ENCODE peak calls at places on chromosome 10, in nine cellular contexts. One of them, this sample, is unnamed.

GRCh38 chr10:100518761-100519241 is 860 bp downstream of the SEC31B start:
- DNase-seq in BE2C: peak; percentile 74
- DNase-seq in osteoblast: peak; percentile 82
- DNase-seq in heart right ventricle: no peak
- DNase-seq in lung: peak; percentile 63
- DNase-seq in lower lobe of right lung: peak; percentile 50
- DNase-seq in thyroid gland: peak; percentile 66
- DNase-seq in neuronal stem cell: peak; percentile 58
- DNase-seq in spleen: no peak
- DNase-seq in this sample: peak; percentile 73

GRCh38 chr10:32995751-32996150 is 37.7 kb upstream of the ITGB1 start:
- DNase-seq in lung: no peak
- DNase-seq in spleen: no peak
- DNase-seq in osteoblast: no peak
- DNase-seq in neuronal stem cell: no peak
- DNase-seq in thyroid gland: no peak
- DNase-seq in BE2C: no peak
- DNase-seq in lower lobe of right lung: no peak
- DNase-seq in heart right ventricle: no peak
- DNase-seq in this sample: no peak

GRCh38 chr10:79140906-79141305 is 72.1 kb downstream of the ZMIZ1 start:
- DNase-seq in lung: no peak
- DNase-seq in neuronal stem cell: no peak
- DNase-seq in spleen: no peak
- DNase-seq in heart right ventricle: no peak
- DNase-seq in osteoblast: no peak
- DNase-seq in lower lobe of right lung: no peak
- DNase-seq in thyroid gland: no peak
- DNase-seq in BE2C: no peak
- DNase-seq in this sample: no peak

GRCh38 chr10:116098411-116099019 is 174.5 kb downstream of the GFRA1 start:
- DNase-seq in lower lobe of right lung: no peak
- DNase-seq in osteoblast: no peak
- DNase-seq in neuronal stem cell: no peak
- DNase-seq in thyroid gland: no peak
- DNase-seq in heart right ventricle: no peak
- DNase-seq in BE2C: no peak
- DNase-seq in spleen: no peak
- DNase-seq in lung: no peak
- DNase-seq in this sample: no peak

GRCh38 chr10:52870562-52870961 is 98.0 kb upstream of the MBL2 start:
- DNase-seq in thyroid gland: no peak
- DNase-seq in lung: no peak
- DNase-seq in heart right ventricle: no peak
- DNase-seq in spleen: no peak
- DNase-seq in BE2C: no peak
- DNase-seq in osteoblast: no peak
- DNase-seq in neuronal stem cell: no peak
- DNase-seq in lower lobe of right lung: no peak
- DNase-seq in this sample: no peak

GRCh38 chr10:33238643-33239042 is 95.8 kb downstream of the NRP1 start:
- DNase-seq in osteoblast: no peak
- DNase-seq in BE2C: no peak
- DNase-seq in thyroid gland: no peak
- DNase-seq in spleen: no peak
- DNase-seq in lung: no peak
- DNase-seq in neuronal stem cell: no peak
- DNase-seq in heart right ventricle: no peak
- DNase-seq in lower lobe of right lung: no peak
- DNase-seq in this sample: no peak

GRCh38 chr10:27658788-27659187 is 86.8 kb downstream of the MKX start:
- DNase-seq in spleen: no peak
- DNase-seq in osteoblast: peak; percentile 91
- DNase-seq in lower lobe of right lung: no peak
- DNase-seq in heart right ventricle: no peak
- DNase-seq in neuronal stem cell: no peak
- DNase-seq in thyroid gland: no peak
- DNase-seq in BE2C: no peak
- DNase-seq in lung: no peak
- DNase-seq in this sample: no peak

GRCh38 chr10:61164458-61165160 is 220.6 kb upstream of the RHOBTB1 start:
- DNase-seq in BE2C: no peak
- DNase-seq in neuronal stem cell: no peak
- DNase-seq in heart right ventricle: peak; percentile 16
- DNase-seq in thyroid gland: no peak
- DNase-seq in osteoblast: peak; percentile 8
- DNase-seq in spleen: no peak
- DNase-seq in lung: peak; percentile 28
- DNase-seq in lower lobe of right lung: peak; percentile 41
- DNase-seq in this sample: peak; percentile 10

GRCh38 chr10:79246606-79247275 is 100.5 kb upstream of the PPIF start:
- DNase-seq in lower lobe of right lung: peak; percentile 60
- DNase-seq in BE2C: no peak
- DNase-seq in heart right ventricle: peak; percentile 84
- DNase-seq in osteoblast: peak; percentile 97
- DNase-seq in spleen: no peak
- DNase-seq in neuronal stem cell: no peak
- DNase-seq in lung: no peak
- DNase-seq in thyroid gland: peak; percentile 48
- DNase-seq in this sample: no peak

GRCh38 chr10:86203162-86203905 is 163.3 kb downstream of the GRID1 start:
- DNase-seq in heart right ventricle: peak; percentile 28
- DNase-seq in osteoblast: no peak
- DNase-seq in lung: no peak
- DNase-seq in BE2C: no peak
- DNase-seq in spleen: peak; percentile 63
- DNase-seq in thyroid gland: peak; percentile 26
- DNase-seq in neuronal stem cell: peak; percentile 57
- DNase-seq in lower lobe of right lung: no peak
- DNase-seq in this sample: peak; percentile 88

GRCh38 chr10:9209105-9209798 is 1154.8 kb downstream of the GATA3 start:
- DNase-seq in osteoblast: no peak
- DNase-seq in lower lobe of right lung: no peak
- DNase-seq in lung: peak; percentile 65
- DNase-seq in heart right ventricle: peak; percentile 44
- DNase-seq in BE2C: peak; percentile 73
- DNase-seq in neuronal stem cell: peak; percentile 70
- DNase-seq in thyroid gland: peak; percentile 60
- DNase-seq in spleen: peak; percentile 74
- DNase-seq in this sample: peak; percentile 48

GRCh38 chr10:62594093-62594520 is 210.4 kb upstream of the ADO start:
- DNase-seq in lung: peak; percentile 41
- DNase-seq in BE2C: peak; percentile 47
- DNase-seq in thyroid gland: peak; percentile 59
- DNase-seq in lower lobe of right lung: peak; percentile 63
- DNase-seq in osteoblast: no peak
- DNase-seq in spleen: peak; percentile 81
- DNase-seq in heart right ventricle: peak; percentile 65
- DNase-seq in neuronal stem cell: peak; percentile 52
- DNase-seq in this sample: peak; percentile 66

GRCh38 chr10:23453465-23453864 is 14.6 kb downstream of the OTUD1 start:
- DNase-seq in osteoblast: no peak
- DNase-seq in lower lobe of right lung: no peak
- DNase-seq in thyroid gland: no peak
- DNase-seq in spleen: no peak
- DNase-seq in heart right ventricle: no peak
- DNase-seq in neuronal stem cell: no peak
- DNase-seq in lung: no peak
- DNase-seq in BE2C: no peak
- DNase-seq in this sample: no peak

GRCh38 chr10:80589726-80590373 is 52.1 kb downstream of the SH2D4B start:
- DNase-seq in lower lobe of right lung: no peak
- DNase-seq in BE2C: no peak
- DNase-seq in heart right ventricle: no peak
- DNase-seq in lung: no peak
- DNase-seq in spleen: no peak
- DNase-seq in neuronal stem cell: no peak
- DNase-seq in osteoblast: no peak
- DNase-seq in thyroid gland: no peak
- DNase-seq in this sample: no peak

GRCh38 chr10:116913681-116914080 is 64.4 kb downstream of the ENO4 start:
- DNase-seq in heart right ventricle: peak; percentile 27
- DNase-seq in neuronal stem cell: no peak
- DNase-seq in lung: no peak
- DNase-seq in BE2C: no peak
- DNase-seq in osteoblast: no peak
- DNase-seq in spleen: no peak
- DNase-seq in thyroid gland: no peak
- DNase-seq in lower lobe of right lung: no peak
- DNase-seq in this sample: no peak

GRCh38 chr10:58511765-58512469 is 755 bp upstream of the BICC1 start:
- DNase-seq in neuronal stem cell: no peak
- DNase-seq in BE2C: no peak
- DNase-seq in heart right ventricle: peak; percentile 18
- DNase-seq in spleen: no peak
- DNase-seq in osteoblast: peak; percentile 91
- DNase-seq in thyroid gland: no peak
- DNase-seq in lung: peak; percentile 31
- DNase-seq in lower lobe of right lung: no peak
- DNase-seq in this sample: peak; percentile 21
- H3K27me3 ChIP-seq in neuronal stem cell: peaks cover 23% of the 10 kb centered on the region
- H3K27me3 ChIP-seq in BE2C: no peaks in the 10 kb centered on the region
- H3K27me3 ChIP-seq in heart right ventricle: peaks cover 18% of the 10 kb centered on the region
- H3K27me3 ChIP-seq in spleen: peaks cover 20% of the 10 kb centered on the region
- H3K27me3 ChIP-seq in osteoblast: no peaks in the 10 kb centered on the region
- H3K27me3 ChIP-seq in thyroid gland: no peaks in the 10 kb centered on the region
- H3K27me3 ChIP-seq in lung: no peaks in the 10 kb centered on the region
- H3K27me3 ChIP-seq in lower lobe of right lung: peaks cover 29% of the 10 kb centered on the region
- H3K27me3 ChIP-seq in this sample: peaks cover 30% of the 10 kb centered on the region

DNA sequence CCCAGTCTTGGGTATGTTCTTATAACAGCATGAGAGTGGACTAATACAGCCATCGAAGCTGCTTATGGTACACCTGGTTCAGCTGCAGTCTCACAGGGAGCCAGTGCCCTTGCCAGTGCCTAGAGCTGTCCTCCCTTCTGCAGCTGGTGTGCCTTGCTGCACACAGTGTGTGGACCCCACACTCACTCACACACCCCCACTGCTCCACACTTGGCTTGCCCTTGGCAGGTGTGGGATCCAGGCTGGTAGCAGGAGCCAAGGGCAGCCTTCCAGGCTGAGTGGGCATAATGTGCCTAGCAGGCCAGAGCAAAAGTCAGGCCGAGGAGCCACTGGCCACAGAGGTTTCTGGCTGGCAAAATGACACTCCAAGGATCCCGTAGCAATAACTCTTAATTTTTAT is 217.3 kb downstream of the GPR158 start:
- DNase-seq in thyroid gland: no peak
- DNase-seq in spleen: no peak
- DNase-seq in lung: no peak
- DNase-seq in osteoblast: no peak
- DNase-seq in lower lobe of right lung: no peak
- DNase-seq in heart right ventricle: no peak
- DNase-seq in neuronal stem cell: no peak
- DNase-seq in BE2C: no peak
- DNase-seq in this sample: no peak
- H3K4me3 ChIP-seq in thyroid gland: no peak overlapping the region
- H3K4me3 ChIP-seq in spleen: no peak overlapping the region
- H3K4me3 ChIP-seq in lung: no peak overlapping the region
- H3K4me3 ChIP-seq in osteoblast: no peak overlapping the region
- H3K4me3 ChIP-seq in lower lobe of right lung: no peak overlapping the region
- H3K4me3 ChIP-seq in heart right ventricle: no peak overlapping the region
- H3K4me3 ChIP-seq in neuronal stem cell: peak overlapping the region; percentile 72
- H3K4me3 ChIP-seq in BE2C: no peak overlapping the region
- H3K4me3 ChIP-seq in this sample: no peak overlapping the region

DNA sequence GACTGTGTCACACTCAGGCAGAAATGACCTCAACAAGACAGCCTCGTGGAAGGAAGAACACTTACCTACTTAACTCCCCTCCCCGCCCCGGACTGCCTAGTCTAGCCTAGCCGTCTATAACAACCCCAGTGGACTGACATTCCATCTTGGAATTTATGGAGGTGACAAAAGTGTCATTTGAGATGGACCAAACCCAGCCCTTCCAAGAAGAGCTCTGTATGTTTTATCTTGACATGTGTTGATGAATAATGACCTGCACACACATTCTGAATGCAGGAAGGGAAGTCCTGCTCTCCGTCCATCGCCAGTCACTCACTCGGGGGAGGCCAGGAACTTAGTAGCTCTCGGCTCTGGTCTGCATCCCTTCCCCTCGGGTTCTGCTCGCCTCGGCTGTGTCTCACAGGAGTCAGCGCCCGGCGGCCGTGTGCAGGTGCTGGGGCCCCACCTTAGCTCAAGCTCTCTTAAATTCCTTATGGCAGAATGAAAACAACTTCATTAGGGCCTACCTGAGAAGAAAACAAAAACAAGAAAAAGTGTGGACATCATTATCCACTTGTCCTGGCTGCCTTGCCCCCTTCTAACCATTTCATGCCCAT is 140.9 kb upstream of the NPS start:
- DNase-seq in lung: no peak
- DNase-seq in neuronal stem cell: no peak
- DNase-seq in heart right ventricle: no peak
- DNase-seq in lower lobe of right lung: no peak
- DNase-seq in spleen: peak; percentile 47
- DNase-seq in osteoblast: no peak
- DNase-seq in BE2C: no peak
- DNase-seq in thyroid gland: no peak
- DNase-seq in this sample: no peak
- H3K36me3 ChIP-seq in lung: peaks cover 2% of the 10 kb centered on the region
- H3K36me3 ChIP-seq in neuronal stem cell: peaks cover 30% of the 10 kb centered on the region
- H3K36me3 ChIP-seq in heart right ventricle: no peaks in the 10 kb centered on the region
- H3K36me3 ChIP-seq in lower lobe of right lung: peaks cover 15% of the 10 kb centered on the region
- H3K36me3 ChIP-seq in spleen: no peaks in the 10 kb centered on the region
- H3K36me3 ChIP-seq in osteoblast: peaks cover 9% of the 10 kb centered on the region
- H3K36me3 ChIP-seq in BE2C: no peaks in the 10 kb centered on the region
- H3K36me3 ChIP-seq in thyroid gland: peaks cover 8% of the 10 kb centered on the region
- H3K36me3 ChIP-seq in this sample: no peaks in the 10 kb centered on the region

GRCh38 chr10:75658915-75659314 is 227.5 kb downstream of the LRMDA start:
- DNase-seq in neuronal stem cell: no peak
- DNase-seq in heart right ventricle: no peak
- DNase-seq in osteoblast: no peak
- DNase-seq in BE2C: no peak
- DNase-seq in lower lobe of right lung: no peak
- DNase-seq in spleen: no peak
- DNase-seq in thyroid gland: peak; percentile 91
- DNase-seq in lung: no peak
- DNase-seq in this sample: no peak
- H3K27me3 ChIP-seq in neuronal stem cell: no peaks in the 10 kb centered on the region
- H3K27me3 ChIP-seq in heart right ventricle: no peaks in the 10 kb centered on the region
- H3K27me3 ChIP-seq in osteoblast: peaks cover 12% of the 10 kb centered on the region
- H3K27me3 ChIP-seq in BE2C: no peaks in the 10 kb centered on the region
- H3K27me3 ChIP-seq in lower lobe of right lung: no peaks in the 10 kb centered on the region
- H3K27me3 ChIP-seq in spleen: no peaks in the 10 kb centered on the region
- H3K27me3 ChIP-seq in thyroid gland: no peaks in the 10 kb centered on the region
- H3K27me3 ChIP-seq in lung: no peaks in the 10 kb centered on the region
- H3K27me3 ChIP-seq in this sample: no peaks in the 10 kb centered on the region